ENCODE peak calls at places on chromosomes 13 and 19, in nine cellular contexts. Y is H54, U is NB4, X is A549, O is lower leg skin, R is transverse colon, K is stomach, L is HCT116, N is tibial nerve. S is an unnamed sample.

GRCh38 chr13:109778102-109778542 is 8.3 kb downstream of the IRS2 start:
- DNase-seq in Y (no peak), U (peak), X (peak), O (no peak), R (peak), K (peak), L (no peak), N (no peak), S (no peak)

GRCh38 chr13:29594710-29595379 is 643 bp downstream of the SLC7A1 start:
- DNase-seq in Y (no peak), U (peak), X (peak), O (peak), R (peak), K (peak), L (no peak), N (peak), S (peak)

GRCh38 chr13:80123945-80124344 is 217.0 kb downstream of the SPRY2 start:
- DNase-seq in Y (no peak), U (no peak), X (no peak), O (no peak), R (no peak), K (no peak), L (no peak), N (no peak), S (no peak)

GRCh38 chr13:42814868-42815267 is 33.5 kb downstream of the FAM216B start:
- DNase-seq in Y (no peak), U (no peak), X (no peak), O (no peak), R (no peak), K (no peak), L (no peak), N (no peak), S (no peak)

GRCh38 chr19:43316591-43317319 is 36.7 kb upstream of the CD177 start:
- DNase-seq in Y (no peak), U (peak), X (peak), O (no peak), R (peak), K (peak), L (peak), N (no peak), S (no peak)

GRCh38 chr19:13053761-13054604 is 48.7 kb downstream of the LYL1 start:
- DNase-seq in Y (peak), U (no peak), X (peak), O (peak), R (peak), K (peak), L (peak), N (peak), S (no peak)

GRCh38 chr19:13099073-13099999 is 3.3 kb downstream of the LYL1 start:
- DNase-seq in Y (no peak), U (peak), X (no peak), O (no peak), R (peak), K (peak), L (no peak), N (peak), S (peak)

GRCh38 chr19:55258476-55258827 is 365 bp downstream of the PPP6R1 start:
- DNase-seq in Y (peak), U (no peak), X (no peak), O (no peak), R (no peak), K (no peak), L (no peak), N (no peak), S (no peak)

GRCh38 chr19:48845384-48845783 is 9.1 kb upstream of the HSD17B14 start:
- DNase-seq in Y (no peak), U (no peak), X (no peak), O (no peak), R (no peak), K (no peak), L (no peak), N (no peak), S (no peak)

GRCh38 chr13:39329182-39329639 is 273.8 kb downstream of the LHFPL6 start:
- DNase-seq in Y (no peak), U (no peak), X (no peak), O (no peak), R (peak), K (no peak), L (no peak), N (no peak), S (no peak)

GRCh38 chr13:111847964-111848363 is 219.0 kb upstream of the SOX1 start:
- DNase-seq in Y (no peak), U (no peak), X (no peak), O (no peak), R (no peak), K (no peak), L (no peak), N (no peak), S (no peak)

GRCh38 chr19:8367327-8368001 is 3.5 kb downstream of the ANGPTL4 start:
- DNase-seq in Y (peak), U (peak), X (peak), O (peak), R (peak), K (peak), L (no peak), N (peak), S (no peak)

DNA sequence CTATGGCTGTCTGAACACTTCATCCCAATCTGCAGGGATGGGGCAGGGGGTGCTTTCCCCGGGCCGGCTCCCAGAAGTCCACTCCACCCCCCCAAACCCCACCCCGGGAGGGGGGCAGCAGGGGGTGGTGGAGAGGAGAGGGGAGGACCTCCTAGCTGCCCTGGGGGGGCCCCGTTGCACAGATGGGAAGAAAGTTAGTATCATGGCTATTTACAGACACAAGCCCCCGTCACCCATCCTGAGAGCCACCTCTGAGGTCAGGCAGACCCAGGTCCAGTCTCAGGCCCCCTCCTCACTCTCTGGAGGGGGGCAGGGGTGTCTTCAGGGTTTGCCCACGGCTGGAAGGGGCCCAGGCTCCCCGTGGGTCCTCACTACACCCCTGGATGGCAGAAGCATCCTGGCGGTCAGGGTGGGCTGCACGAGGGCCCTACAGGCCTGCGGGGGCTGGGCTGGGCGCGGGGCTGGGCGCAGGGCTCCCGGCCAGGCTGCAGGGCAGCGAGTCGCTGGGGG is 5.8 kb upstream of the REXO1 start:
- DNase-seq in Y (no peak), U (no peak), X (no peak), O (no peak), R (no peak), K (no peak), L (no peak), N (no peak), S (no peak)
- TF ChIP-seq POLR2A in Y (no peak), U (no peak), X (no peak), O (no peak), R (no peak), K (no peak), L (no peak), N (no peak), S (no peak)

DNA sequence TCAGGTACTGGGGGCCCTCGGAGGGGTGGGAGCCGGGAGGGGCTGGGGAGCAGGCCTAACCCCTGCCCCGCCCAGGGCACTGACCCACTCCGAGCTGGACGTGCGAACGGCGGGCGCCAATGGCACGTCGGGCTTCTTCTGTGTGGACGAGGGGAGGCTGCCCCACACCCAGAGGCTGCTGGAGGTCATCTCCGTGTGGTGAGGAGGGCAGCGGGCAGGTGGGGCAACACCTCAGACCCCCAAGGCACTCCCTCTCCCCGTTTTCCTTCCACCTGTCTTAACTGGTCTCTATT is 18.2 kb downstream of the HPN start:
- DNase-seq in Y (no peak), U (no peak), X (no peak), O (no peak), R (no peak), K (no peak), L (no peak), N (no peak), S (no peak)
- TF ChIP-seq POLR2A in Y (no peak), U (no peak), X (no peak), O (no peak), R (no peak), K (no peak), L (no peak), N (no peak), S (no peak)

GRCh38 chr13:47999973-48000372 is 1.1 kb downstream of the SUCLA2 start:
- DNase-seq in Y (no peak), U (no peak), X (no peak), O (no peak), R (no peak), K (no peak), L (no peak), N (no peak), S (no peak)

GRCh38 chr13:47997384-47997783 is 3.7 kb downstream of the SUCLA2 start:
- DNase-seq in Y (no peak), U (no peak), X (no peak), O (no peak), R (no peak), K (no peak), L (no peak), N (no peak), S (no peak)

GRCh38 chr13:48000559-48001126 is 430 bp downstream of the SUCLA2 start:
- DNase-seq in Y (peak), U (no peak), X (peak), O (no peak), R (peak), K (peak), L (no peak), N (no peak), S (no peak)

GRCh38 chr13:48004201-48004600 is 3.1 kb upstream of the SUCLA2 start:
- DNase-seq in Y (no peak), U (peak), X (no peak), O (no peak), R (no peak), K (no peak), L (no peak), N (peak), S (no peak)

GRCh38 chr13:48001127-48001881 is at the start of gene SUCLA2:
- DNase-seq in Y (peak), U (peak), X (peak), O (peak), R (peak), K (peak), L (peak), N (peak), S (peak)
- TF ChIP-seq POLR2A in Y (peak), U (peak), X (peak), O (no peak), R (peak), K (no peak), L (peak), N (peak), S (peak)

GRCh38 chr19:6062274-6062673 is 48.0 kb downstream of the RFX2 start:
- DNase-seq in Y (no peak), U (peak), X (no peak), O (peak), R (peak), K (peak), L (no peak), N (no peak), S (no peak)

GRCh38 chr19:6059396-6059947 is 50.8 kb downstream of the RFX2 start:
- DNase-seq in Y (no peak), U (no peak), X (no peak), O (peak), R (no peak), K (no peak), L (no peak), N (no peak), S (no peak)

GRCh38 chr19:6059996-6060599 is 50.2 kb downstream of the RFX2 start:
- DNase-seq in Y (no peak), U (no peak), X (no peak), O (peak), R (peak), K (no peak), L (no peak), N (no peak), S (no peak)

GRCh38 chr19:6061420-6062130 is 48.7 kb downstream of the RFX2 start:
- DNase-seq in Y (no peak), U (no peak), X (no peak), O (peak), R (peak), K (no peak), L (no peak), N (no peak), S (no peak)

GRCh38 chr19:6060600-6061391 is 49.5 kb downstream of the RFX2 start:
- DNase-seq in Y (peak), U (peak), X (no peak), O (peak), R (no peak), K (no peak), L (no peak), N (no peak), S (no peak)
- TF ChIP-seq POLR2A in Y (peak), U (no peak), X (no peak), O (no peak), R (no peak), K (no peak), L (no peak), N (no peak), S (no peak)

GRCh38 chr19:51367565-51368365 is 1.0 kb downstream of the CLDND2 start:
- DNase-seq in Y (peak), U (peak), X (peak), O (peak), R (peak), K (peak), L (peak), N (peak), S (peak)
- TF ChIP-seq POLR2A in Y (peak), U (peak), X (peak), O (no peak), R (no peak), K (no peak), L (peak), N (no peak), S (peak)

GRCh38 chr19:18007939-18008673 is at the start of gene ARRDC2:
- DNase-seq in Y (peak), U (peak), X (no peak), O (peak), R (peak), K (peak), L (no peak), N (peak), S (peak)
- TF ChIP-seq POLR2A in Y (peak), U (no peak), X (no peak), O (no peak), R (peak), K (no peak), L (no peak), N (peak), S (peak)

DNA sequence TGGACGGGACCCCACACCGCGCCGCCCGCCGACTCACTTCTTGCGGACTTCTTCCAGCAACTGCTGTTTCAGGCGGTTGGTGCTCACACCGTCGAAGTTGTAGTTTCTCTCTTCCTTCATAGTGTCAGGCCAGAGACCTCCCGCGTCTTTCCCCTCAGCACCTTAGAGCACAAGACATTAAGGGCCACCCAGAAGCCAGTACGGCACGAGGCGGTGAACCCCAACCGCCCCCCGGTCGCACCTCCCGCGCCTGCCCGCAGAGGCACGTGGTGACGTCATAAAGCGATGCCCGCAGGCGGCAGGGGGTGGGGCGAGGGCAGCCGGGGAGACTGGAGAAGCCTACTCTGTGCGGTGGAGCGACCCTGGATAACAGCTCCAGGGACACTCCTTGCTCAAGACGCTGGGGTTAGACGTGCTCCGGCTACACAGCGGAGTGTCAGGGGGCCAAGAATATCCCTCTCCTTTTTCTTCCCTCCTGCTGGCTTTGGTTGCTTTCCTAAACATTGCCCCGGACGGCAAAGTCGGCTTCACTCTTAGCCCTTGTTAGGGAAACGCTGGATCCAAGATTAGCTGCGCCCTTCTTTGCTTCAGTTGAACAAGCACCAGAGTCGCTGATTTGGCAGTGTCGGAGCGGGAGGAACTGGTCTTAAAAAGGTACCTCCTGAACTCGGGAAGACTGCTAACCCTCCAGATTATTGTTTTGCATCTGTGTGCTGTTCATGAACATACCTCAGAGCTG is at the start of gene CCDC169:
- DNase-seq in Y (peak), U (peak), X (peak), O (peak), R (peak), K (peak), L (no peak), N (peak), S (peak)
- TF ChIP-seq POLR2A in Y (peak), U (peak), X (peak), O (no peak), R (no peak), K (no peak), L (no peak), N (no peak), S (peak)

GRCh38 chr13:20702945-20703784 is at the start of gene IL17D:
- DNase-seq in Y (no peak), U (peak), X (no peak), O (peak), R (peak), K (no peak), L (no peak), N (no peak), S (peak)

GRCh38 chr13:20706661-20707060 is 3.2 kb downstream of the IL17D start:
- DNase-seq in Y (no peak), U (no peak), X (no peak), O (no peak), R (no peak), K (no peak), L (no peak), N (no peak), S (no peak)

GRCh38 chr13:20704459-20705069 is 1.1 kb downstream of the IL17D start:
- DNase-seq in Y (no peak), U (no peak), X (no peak), O (no peak), R (no peak), K (no peak), L (no peak), N (no peak), S (no peak)

GRCh38 chr13:20702530-20702929 is 969 bp upstream of the IL17D start:
- DNase-seq in Y (no peak), U (peak), X (no peak), O (no peak), R (no peak), K (no peak), L (no peak), N (no peak), S (no peak)

GRCh38 chr13:20703785-20704458 is 423 bp downstream of the IL17D start:
- DNase-seq in Y (peak), U (peak), X (peak), O (peak), R (peak), K (peak), L (peak), N (no peak), S (peak)
- TF ChIP-seq POLR2A in Y (peak), U (peak), X (peak), O (no peak), R (no peak), K (no peak), L (no peak), N (no peak), S (no peak)

S was measured in erythroblast.